ENCODE peak calls at places on chromosomes 12 and 14, in eight cellular contexts. One of them, this sample, is unnamed.

GRCh38 chr12:75183967-75184366 is 25.7 kb downstream of the KCNC2 start:
- DNase-seq in left ventricle myocardium inferior: no peak
- DNase-seq in tibial artery: no peak
- DNase-seq in tibial nerve: no peak
- DNase-seq in CD8-positive, alpha-beta memory T cell: no peak
- DNase-seq in naive thymus-derived CD4-positive, alpha-beta T cell: no peak
- DNase-seq in thyroid gland: no peak
- DNase-seq in endodermal cell: no peak
- DNase-seq in this sample: no peak

GRCh38 chr12:115871714-115872113 is 405.8 kb downstream of the MED13L start:
- DNase-seq in naive thymus-derived CD4-positive, alpha-beta T cell: no peak
- DNase-seq in endodermal cell: peak; percentile 88
- DNase-seq in left ventricle myocardium inferior: no peak
- DNase-seq in tibial artery: no peak
- DNase-seq in CD8-positive, alpha-beta memory T cell: no peak
- DNase-seq in thyroid gland: no peak
- DNase-seq in tibial nerve: no peak
- DNase-seq in this sample: no peak

GRCh38 chr14:72849222-72849621 is 44.7 kb downstream of the DPF3 start:
- DNase-seq in left ventricle myocardium inferior: no peak
- DNase-seq in naive thymus-derived CD4-positive, alpha-beta T cell: no peak
- DNase-seq in thyroid gland: no peak
- DNase-seq in endodermal cell: no peak
- DNase-seq in tibial artery: no peak
- DNase-seq in tibial nerve: no peak
- DNase-seq in CD8-positive, alpha-beta memory T cell: no peak
- DNase-seq in this sample: no peak

GRCh38 chr14:57066887-57067513 is 201.7 kb downstream of the EXOC5 start:
- DNase-seq in left ventricle myocardium inferior: no peak
- DNase-seq in tibial artery: no peak
- DNase-seq in naive thymus-derived CD4-positive, alpha-beta T cell: no peak
- DNase-seq in endodermal cell: peak; percentile 91
- DNase-seq in thyroid gland: peak; percentile 45
- DNase-seq in CD8-positive, alpha-beta memory T cell: no peak
- DNase-seq in tibial nerve: no peak
- DNase-seq in this sample: no peak

GRCh38 chr12:83042441-83043215 is 355.9 kb downstream of the TMTC2 start:
- DNase-seq in left ventricle myocardium inferior: no peak
- DNase-seq in tibial nerve: no peak
- DNase-seq in thyroid gland: no peak
- DNase-seq in tibial artery: no peak
- DNase-seq in naive thymus-derived CD4-positive, alpha-beta T cell: no peak
- DNase-seq in CD8-positive, alpha-beta memory T cell: no peak
- DNase-seq in endodermal cell: peak; percentile 58
- DNase-seq in this sample: no peak

GRCh38 chr12:6432991-6433390 is 11.8 kb upstream of the CD27 start:
- DNase-seq in thyroid gland: peak; percentile 1
- DNase-seq in left ventricle myocardium inferior: no peak
- DNase-seq in tibial artery: no peak
- DNase-seq in CD8-positive, alpha-beta memory T cell: peak; percentile 28
- DNase-seq in tibial nerve: no peak
- DNase-seq in endodermal cell: peak; percentile 33
- DNase-seq in naive thymus-derived CD4-positive, alpha-beta T cell: peak; percentile 43
- DNase-seq in this sample: no peak

GRCh38 chr12:54479421-54479820 is 6.0 kb upstream of the GTSF1 start:
- DNase-seq in left ventricle myocardium inferior: no peak
- DNase-seq in naive thymus-derived CD4-positive, alpha-beta T cell: no peak
- DNase-seq in CD8-positive, alpha-beta memory T cell: no peak
- DNase-seq in tibial nerve: no peak
- DNase-seq in thyroid gland: no peak
- DNase-seq in tibial artery: no peak
- DNase-seq in endodermal cell: no peak
- DNase-seq in this sample: no peak

GRCh38 chr12:55314043-55314442 is at the start of gene OR6C1:
- DNase-seq in tibial nerve: no peak
- DNase-seq in CD8-positive, alpha-beta memory T cell: no peak
- DNase-seq in left ventricle myocardium inferior: no peak
- DNase-seq in tibial artery: no peak
- DNase-seq in thyroid gland: no peak
- DNase-seq in endodermal cell: no peak
- DNase-seq in naive thymus-derived CD4-positive, alpha-beta T cell: no peak
- DNase-seq in this sample: no peak

GRCh38 chr12:53197011-53197640 is 9.9 kb downstream of the ITGB7 start:
- DNase-seq in tibial artery: no peak
- DNase-seq in thyroid gland: peak; percentile 77
- DNase-seq in naive thymus-derived CD4-positive, alpha-beta T cell: no peak
- DNase-seq in tibial nerve: no peak
- DNase-seq in endodermal cell: no peak
- DNase-seq in left ventricle myocardium inferior: no peak
- DNase-seq in CD8-positive, alpha-beta memory T cell: no peak
- DNase-seq in this sample: peak; percentile 34

GRCh38 chr12:724194-724855 is 28.1 kb upstream of the WNK1 start:
- DNase-seq in left ventricle myocardium inferior: no peak
- DNase-seq in thyroid gland: no peak
- DNase-seq in naive thymus-derived CD4-positive, alpha-beta T cell: no peak
- DNase-seq in endodermal cell: peak; percentile 72
- DNase-seq in CD8-positive, alpha-beta memory T cell: no peak
- DNase-seq in tibial artery: no peak
- DNase-seq in tibial nerve: no peak
- DNase-seq in this sample: no peak

GRCh38 chr12:122062832-122063690 is 15.5 kb upstream of the MLXIP start:
- DNase-seq in endodermal cell: peak; percentile 87
- DNase-seq in CD8-positive, alpha-beta memory T cell: no peak
- DNase-seq in thyroid gland: peak; percentile 77
- DNase-seq in naive thymus-derived CD4-positive, alpha-beta T cell: no peak
- DNase-seq in tibial nerve: peak; percentile 44
- DNase-seq in left ventricle myocardium inferior: peak; percentile 52
- DNase-seq in tibial artery: peak; percentile 68
- DNase-seq in this sample: no peak

GRCh38 chr12:108597559-108598471 is at the start of gene TMEM119:
- DNase-seq in endodermal cell: no peak
- DNase-seq in left ventricle myocardium inferior: peak; percentile 39
- DNase-seq in tibial nerve: no peak
- DNase-seq in thyroid gland: no peak
- DNase-seq in naive thymus-derived CD4-positive, alpha-beta T cell: no peak
- DNase-seq in tibial artery: peak; percentile 37
- DNase-seq in CD8-positive, alpha-beta memory T cell: no peak
- DNase-seq in this sample: no peak

GRCh38 chr14:88618476-88618875 is 55.6 kb downstream of the ZC3H14 start:
- DNase-seq in tibial artery: no peak
- DNase-seq in CD8-positive, alpha-beta memory T cell: no peak
- DNase-seq in thyroid gland: no peak
- DNase-seq in endodermal cell: peak; percentile 61
- DNase-seq in tibial nerve: no peak
- DNase-seq in left ventricle myocardium inferior: no peak
- DNase-seq in naive thymus-derived CD4-positive, alpha-beta T cell: no peak
- DNase-seq in this sample: no peak

GRCh38 chr12:29702222-29702621 is 81.5 kb downstream of the TMTC1 start:
- DNase-seq in tibial artery: no peak
- DNase-seq in naive thymus-derived CD4-positive, alpha-beta T cell: no peak
- DNase-seq in tibial nerve: no peak
- DNase-seq in endodermal cell: no peak
- DNase-seq in CD8-positive, alpha-beta memory T cell: no peak
- DNase-seq in thyroid gland: no peak
- DNase-seq in left ventricle myocardium inferior: no peak
- DNase-seq in this sample: no peak

GRCh38 chr12:89064780-89065179 is 287.5 kb downstream of the DUSP6 start:
- DNase-seq in tibial artery: no peak
- DNase-seq in left ventricle myocardium inferior: no peak
- DNase-seq in thyroid gland: no peak
- DNase-seq in endodermal cell: no peak
- DNase-seq in tibial nerve: no peak
- DNase-seq in naive thymus-derived CD4-positive, alpha-beta T cell: no peak
- DNase-seq in CD8-positive, alpha-beta memory T cell: no peak
- DNase-seq in this sample: no peak

GRCh38 chr12:123379391-123379790 is 4.5 kb upstream of the KMT5A start:
- DNase-seq in tibial nerve: no peak
- DNase-seq in CD8-positive, alpha-beta memory T cell: no peak
- DNase-seq in thyroid gland: no peak
- DNase-seq in endodermal cell: no peak
- DNase-seq in naive thymus-derived CD4-positive, alpha-beta T cell: no peak
- DNase-seq in tibial artery: no peak
- DNase-seq in left ventricle myocardium inferior: no peak
- DNase-seq in this sample: no peak

GRCh38 chr14:79016828-79017505 is 846.8 kb downstream of the NRXN3 start:
- DNase-seq in naive thymus-derived CD4-positive, alpha-beta T cell: no peak
- DNase-seq in endodermal cell: no peak
- DNase-seq in thyroid gland: no peak
- DNase-seq in left ventricle myocardium inferior: no peak
- DNase-seq in CD8-positive, alpha-beta memory T cell: no peak
- DNase-seq in tibial artery: no peak
- DNase-seq in tibial nerve: no peak
- DNase-seq in this sample: no peak

GRCh38 chr12:84983289-84983688 is 52.8 kb downstream of the TSPAN19 start:
- DNase-seq in tibial artery: no peak
- DNase-seq in left ventricle myocardium inferior: no peak
- DNase-seq in thyroid gland: no peak
- DNase-seq in CD8-positive, alpha-beta memory T cell: no peak
- DNase-seq in naive thymus-derived CD4-positive, alpha-beta T cell: no peak
- DNase-seq in tibial nerve: no peak
- DNase-seq in endodermal cell: peak; percentile 58
- DNase-seq in this sample: no peak

GRCh38 chr14:93133476-93133875 is 17.8 kb upstream of the ITPK1 start:
- DNase-seq in naive thymus-derived CD4-positive, alpha-beta T cell: no peak
- DNase-seq in endodermal cell: no peak
- DNase-seq in thyroid gland: no peak
- DNase-seq in tibial artery: no peak
- DNase-seq in CD8-positive, alpha-beta memory T cell: no peak
- DNase-seq in tibial nerve: no peak
- DNase-seq in left ventricle myocardium inferior: no peak
- DNase-seq in this sample: no peak

GRCh38 chr14:20400965-20401593 is 12.2 kb downstream of the TEP1 start:
- DNase-seq in naive thymus-derived CD4-positive, alpha-beta T cell: no peak
- DNase-seq in thyroid gland: no peak
- DNase-seq in endodermal cell: no peak
- DNase-seq in CD8-positive, alpha-beta memory T cell: no peak
- DNase-seq in left ventricle myocardium inferior: no peak
- DNase-seq in tibial nerve: no peak
- DNase-seq in tibial artery: no peak
- DNase-seq in this sample: no peak

DNA sequence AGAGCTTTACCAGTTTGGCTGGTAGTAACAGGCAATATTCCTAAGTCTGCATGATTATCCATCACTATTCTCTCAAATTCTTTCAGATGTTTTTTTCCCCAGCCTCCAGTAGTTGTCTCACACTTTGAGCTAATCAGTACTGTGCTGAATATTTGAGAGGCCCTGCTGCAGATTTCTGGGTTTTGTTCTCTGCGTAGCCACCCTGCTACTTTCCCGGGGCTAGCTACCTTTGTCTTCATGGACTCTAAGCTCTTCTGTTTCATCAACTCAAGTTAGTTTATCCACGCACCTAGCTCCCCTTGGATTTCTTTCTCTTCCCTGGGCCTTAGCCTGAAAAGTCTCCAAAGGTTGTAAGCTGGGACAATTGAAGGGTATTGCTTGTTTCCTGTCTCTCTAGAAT is 73.0 kb downstream of the FUT8 start:
- DNase-seq in naive thymus-derived CD4-positive, alpha-beta T cell: no peak
- DNase-seq in left ventricle myocardium inferior: no peak
- DNase-seq in tibial nerve: no peak
- DNase-seq in endodermal cell: peak; percentile 56
- DNase-seq in thyroid gland: no peak
- DNase-seq in CD8-positive, alpha-beta memory T cell: no peak
- DNase-seq in tibial artery: no peak
- DNase-seq in this sample: no peak
- H3K4me1 ChIP-seq in naive thymus-derived CD4-positive, alpha-beta T cell: peaks cover 4% of the 10 kb centered on the region
- H3K4me1 ChIP-seq in left ventricle myocardium inferior: peaks cover 12% of the 10 kb centered on the region
- H3K4me1 ChIP-seq in tibial nerve: peaks cover 2% of the 10 kb centered on the region
- H3K4me1 ChIP-seq in endodermal cell: peaks cover 4% of the 10 kb centered on the region
- H3K4me1 ChIP-seq in thyroid gland: peaks cover 14% of the 10 kb centered on the region
- H3K4me1 ChIP-seq in CD8-positive, alpha-beta memory T cell: no peaks in the 10 kb centered on the region
- H3K4me1 ChIP-seq in tibial artery: no peaks in the 10 kb centered on the region
- H3K4me1 ChIP-seq in this sample: no peaks in the 10 kb centered on the region

DNA sequence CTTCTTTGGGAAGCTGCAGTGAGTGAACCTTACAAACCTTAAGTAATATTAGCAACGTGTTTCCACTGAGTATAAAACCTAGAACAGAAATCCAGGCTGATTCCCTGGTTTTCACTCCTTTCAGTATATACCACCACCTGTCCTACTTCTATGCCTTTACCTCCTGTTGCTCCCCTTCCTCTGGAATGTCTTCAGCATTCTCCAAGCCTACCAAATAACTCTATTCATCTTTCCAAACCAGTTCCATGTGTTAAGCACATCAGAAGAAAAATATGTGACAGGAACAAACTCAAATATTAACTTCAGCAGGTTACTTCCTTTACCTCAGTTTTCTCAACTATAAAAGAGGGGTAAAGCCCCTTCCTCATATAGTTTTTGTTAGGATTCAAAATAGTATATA is 39.8 kb downstream of the LIMA1 start:
- DNase-seq in CD8-positive, alpha-beta memory T cell: no peak
- DNase-seq in tibial nerve: no peak
- DNase-seq in naive thymus-derived CD4-positive, alpha-beta T cell: no peak
- DNase-seq in left ventricle myocardium inferior: no peak
- DNase-seq in thyroid gland: no peak
- DNase-seq in tibial artery: no peak
- DNase-seq in endodermal cell: no peak
- DNase-seq in this sample: no peak
- H3K4me1 ChIP-seq in CD8-positive, alpha-beta memory T cell: no peaks in the 10 kb centered on the region
- H3K4me1 ChIP-seq in tibial nerve: peaks cover 38% of the 10 kb centered on the region
- H3K4me1 ChIP-seq in naive thymus-derived CD4-positive, alpha-beta T cell: no peaks in the 10 kb centered on the region
- H3K4me1 ChIP-seq in left ventricle myocardium inferior: peaks cover 52% of the 10 kb centered on the region
- H3K4me1 ChIP-seq in thyroid gland: peaks cover 20% of the 10 kb centered on the region
- H3K4me1 ChIP-seq in tibial artery: peaks cover 49% of the 10 kb centered on the region
- H3K4me1 ChIP-seq in endodermal cell: peaks cover 3% of the 10 kb centered on the region
- H3K4me1 ChIP-seq in this sample: no peaks in the 10 kb centered on the region

DNA sequence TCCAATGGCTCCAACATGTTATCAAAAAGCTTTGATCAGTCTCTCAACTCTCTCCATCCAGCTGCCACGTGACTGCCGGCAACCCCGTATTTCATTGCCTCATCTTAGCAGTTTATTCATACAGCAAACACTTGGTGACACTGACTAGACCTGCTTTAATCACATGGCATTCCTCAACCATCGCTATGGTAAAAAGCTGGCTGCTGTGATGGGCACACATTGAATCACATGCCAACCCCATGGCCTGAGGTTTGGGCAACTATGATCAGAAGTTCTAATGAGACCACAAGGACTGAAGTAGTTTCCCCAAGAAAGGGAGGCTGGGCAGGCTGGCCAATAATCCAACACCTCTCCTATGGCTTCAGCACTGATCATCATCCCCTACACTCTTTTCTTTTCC is 40.6 kb upstream of the TAS2R42 start:
- DNase-seq in CD8-positive, alpha-beta memory T cell: no peak
- DNase-seq in left ventricle myocardium inferior: no peak
- DNase-seq in tibial nerve: no peak
- DNase-seq in tibial artery: no peak
- DNase-seq in thyroid gland: no peak
- DNase-seq in naive thymus-derived CD4-positive, alpha-beta T cell: no peak
- DNase-seq in endodermal cell: no peak
- DNase-seq in this sample: no peak
- H3K4me1 ChIP-seq in CD8-positive, alpha-beta memory T cell: no peaks in the 10 kb centered on the region
- H3K4me1 ChIP-seq in left ventricle myocardium inferior: no peaks in the 10 kb centered on the region
- H3K4me1 ChIP-seq in tibial nerve: no peaks in the 10 kb centered on the region
- H3K4me1 ChIP-seq in tibial artery: no peaks in the 10 kb centered on the region
- H3K4me1 ChIP-seq in thyroid gland: no peaks in the 10 kb centered on the region
- H3K4me1 ChIP-seq in naive thymus-derived CD4-positive, alpha-beta T cell: no peaks in the 10 kb centered on the region
- H3K4me1 ChIP-seq in endodermal cell: no peaks in the 10 kb centered on the region
- H3K4me1 ChIP-seq in this sample: no peaks in the 10 kb centered on the region

GRCh38 chr12:26009593-26009992 is 51.1 kb downstream of the RASSF8 start:
- DNase-seq in tibial artery: no peak
- DNase-seq in CD8-positive, alpha-beta memory T cell: no peak
- DNase-seq in left ventricle myocardium inferior: no peak
- DNase-seq in endodermal cell: no peak
- DNase-seq in naive thymus-derived CD4-positive, alpha-beta T cell: no peak
- DNase-seq in thyroid gland: no peak
- DNase-seq in tibial nerve: no peak
- DNase-seq in this sample: no peak
- H3K4me1 ChIP-seq in tibial artery: peaks cover 24% of the 10 kb centered on the region
- H3K4me1 ChIP-seq in CD8-positive, alpha-beta memory T cell: no peaks in the 10 kb centered on the region
- H3K4me1 ChIP-seq in left ventricle myocardium inferior: peaks cover 50% of the 10 kb centered on the region
- H3K4me1 ChIP-seq in endodermal cell: peaks cover 7% of the 10 kb centered on the region
- H3K4me1 ChIP-seq in naive thymus-derived CD4-positive, alpha-beta T cell: no peaks in the 10 kb centered on the region
- H3K4me1 ChIP-seq in thyroid gland: peaks cover 6% of the 10 kb centered on the region
- H3K4me1 ChIP-seq in tibial nerve: peaks cover 13% of the 10 kb centered on the region
- H3K4me1 ChIP-seq in this sample: no peaks in the 10 kb centered on the region